ENCODE peak calls at places on chromosomes 12 and 14, in six cellular contexts. P is NCI-H2107, Y is activated T-cell treated with anti-CD3 and anti-CD28 coated beads for 48 hours, L is G401, S is ureter, K is HuH-7.5. U is an unnamed sample.

GRCh38 chr12:42322567-42322966 is 3.3 kb downstream of the ZCRB1 start:
- DNase-seq in S (no peak), Y (no peak), L (no peak), P (no peak), K (no peak), U (no peak)

GRCh38 chr12:109277899-109278762 is 31.0 kb downstream of the FOXN4 start:
- DNase-seq in K (peak), L (no peak), P (no peak), S (no peak), Y (no peak), U (no peak)

GRCh38 chr14:64762044-64763034 is 58.1 kb downstream of the PLEKHG3 start:
- DNase-seq in Y (peak), L (peak), P (peak), K (no peak), S (peak), U (peak)

GRCh38 chr14:77979666-77980351 is 179.9 kb downstream of the ADCK1 start:
- DNase-seq in S (no peak), Y (no peak), P (no peak), K (no peak), L (no peak), U (peak)

GRCh38 chr12:79688376-79689040 is 2.3 kb downstream of the PAWR start:
- DNase-seq in K (no peak), L (peak), S (no peak), P (no peak), Y (no peak), U (no peak)

GRCh38 chr12:119685375-119685774 is 17.4 kb downstream of the PRKAB1 start:
- DNase-seq in K (no peak), Y (no peak), S (no peak), L (no peak), P (no peak), U (no peak)

GRCh38 chr12:123164710-123165261 is 13.9 kb upstream of the PITPNM2 start:
- DNase-seq in K (no peak), L (no peak), P (no peak), S (no peak), Y (no peak), U (no peak)

GRCh38 chr14:34301107-34301734 is 160.8 kb downstream of the SPTSSA start:
- DNase-seq in S (no peak), L (peak), P (peak), K (peak), Y (no peak), U (no peak)

GRCh38 chr14:69483765-69484443 is 624 bp upstream of the PLEKHD1 start:
- DNase-seq in P (peak), K (no peak), L (peak), S (no peak), Y (no peak), U (no peak)

GRCh38 chr12:122501489-122501989 is 807 bp upstream of the ZCCHC8 start:
- DNase-seq in L (no peak), P (no peak), Y (no peak), K (no peak), S (no peak), U (no peak)

GRCh38 chr12:106205208-106206069 is 42.4 kb downstream of the CKAP4 start:
- DNase-seq in K (no peak), S (no peak), L (peak), P (no peak), Y (no peak), U (no peak)

GRCh38 chr12:56029666-56030293 is 8.9 kb downstream of the IKZF4 start:
- DNase-seq in S (no peak), P (no peak), K (peak), Y (no peak), L (peak), U (peak)

GRCh38 chr12:27504506-27504905 is 19.5 kb upstream of the PPFIBP1 start:
- DNase-seq in P (no peak), K (no peak), L (no peak), S (no peak), Y (no peak), U (no peak)

GRCh38 chr12:117189725-117190209 is 503 bp downstream of the FBXO21 start:
- DNase-seq in P (no peak), S (peak), K (peak), L (peak), Y (peak), U (no peak)

GRCh38 chr14:59274991-59275391 is 86.5 kb downstream of the DAAM1 start:
- DNase-seq in S (no peak), Y (no peak), P (peak), L (peak), K (no peak), U (no peak)

GRCh38 chr12:58066296-58066695 is 124.9 kb downstream of the ATP23 start:
- DNase-seq in K (no peak), Y (no peak), L (no peak), S (no peak), P (no peak), U (no peak)

GRCh38 chr14:95034806-95035205 is 122.5 kb downstream of the DICER1 start:
- DNase-seq in K (no peak), S (no peak), L (no peak), Y (no peak), P (no peak), U (no peak)

GRCh38 chr12:130633771-130634170 is 82.3 kb downstream of the RIMBP2 start:
- DNase-seq in L (peak), Y (no peak), K (no peak), P (peak), S (peak), U (peak)

GRCh38 chr14:103801459-103801858 is 45.9 kb downstream of the PPP1R13B start:
- DNase-seq in K (no peak), S (no peak), L (no peak), P (peak), Y (no peak), U (no peak)

GRCh38 chr14:68715032-68715924 is 77.6 kb downstream of the ZFP36L1 start:
- DNase-seq in K (no peak), S (no peak), Y (no peak), L (no peak), P (no peak), U (no peak)

U was measured in hippocampal formation.